ENCODE peak calls at places on chromosomes 4 and X, in five cellular contexts. L, B, G, F and R are unnamed samples.

GRCh38 chr4:173485164-173485563 is 44.9 kb downstream of the HAND2 start:
- DNase-seq in G (no peak), L (no peak), F (no peak), B (no peak), R (peak; percentile 37)

GRCh38 chr4:8282134-8282641 is 12.6 kb downstream of the HTRA3 start:
- DNase-seq in G (no peak), L (no peak), F (no peak), B (no peak), R (no peak)

GRCh38 chr4:8217246-8217511 is 18.1 kb downstream of the SH3TC1 start:
- DNase-seq in F (no peak), G (no peak), B (no peak), L (no peak), R (no peak)

GRCh38 chr4:7518871-7519637 is 84.3 kb upstream of the PSAPL1 start:
- DNase-seq in G (no peak), L (no peak), F (no peak), B (no peak), R (peak; percentile 67)

GRCh38 chr4:138911903-138912713 is 103.5 kb upstream of the NOCT start:
- DNase-seq in G (peak; percentile 54), B (no peak), L (no peak), F (no peak), R (peak; percentile 67)

GRCh38 chr4:154741877-154742851 is 1.6 kb upstream of the LRAT start:
- DNase-seq in G (no peak), L (no peak), B (peak; percentile 90), F (peak; percentile 78), R (no peak)

GRCh38 chr4:76610751-76611150 is 175.7 kb downstream of the SHROOM3 start:
- DNase-seq in B (no peak), G (no peak), F (no peak), L (no peak), R (no peak)

GRCh38 chrX:50881028-50881427 is 29.5 kb upstream of the BMP15 start:
- DNase-seq in L (no peak), F (no peak), B (no peak), G (no peak), R (no peak)

GRCh38 chrX:37608156-37608555 is 36.7 kb downstream of the LANCL3 start:
- DNase-seq in L (no peak), G (no peak), F (peak; percentile 15), B (no peak), R (no peak)

GRCh38 chr4:1345905-1346780 is 865 bp upstream of the UVSSA start:
- DNase-seq in G (no peak), B (no peak), F (peak; percentile 74), L (peak; percentile 60), R (peak; percentile 78)